ENCODE peak calls at places on chromosomes 7 and 10, in eight cellular contexts. W is dorsolateral prefrontal cortex, S is HEK293T, Z is heart right ventricle, G is body of pancreas, Q is hypothalamus, X is D341Med, E is KG1. U is an unnamed sample.

GRCh38 chr10:115964827-115965226 is 308.2 kb downstream of the GFRA1 start:
- DNase-seq in W (no peak), S (no peak), Z (no peak), G (no peak), Q (no peak), X (no peak), E (no peak), U (no peak)

GRCh38 chr10:81564143-81564542 is 310.9 kb upstream of the NRG3 start:
- DNase-seq in W (no peak), S (no peak), Z (no peak), G (no peak), Q (no peak), X (no peak), E (no peak), U (no peak)

GRCh38 chr7:90709501-90710465 is 113.7 kb downstream of the CDK14 start:
- DNase-seq in W (no peak), S (no peak), Z (peak), G (peak), Q (no peak), X (no peak), E (no peak), U (peak)

GRCh38 chr10:5013385-5013784 is 9.7 kb upstream of the AKR1C2 start:
- DNase-seq in W (no peak), S (no peak), Z (no peak), G (no peak), Q (no peak), X (no peak), E (no peak), U (no peak)

GRCh38 chr10:71325258-71325657 is 6.2 kb downstream of the SLC29A3 start:
- DNase-seq in W (no peak), S (no peak), Z (no peak), G (no peak), Q (no peak), X (no peak), E (no peak), U (no peak)

GRCh38 chr7:124059375-124059774 is 26.5 kb upstream of the TMEM229A start:
- DNase-seq in W (no peak), S (no peak), Z (no peak), G (no peak), Q (no peak), X (no peak), E (no peak), U (no peak)

GRCh38 chr10:7035111-7035761 is 375.6 kb downstream of the SFMBT2 start:
- DNase-seq in W (no peak), S (no peak), Z (no peak), G (no peak), Q (no peak), X (no peak), E (peak), U (no peak)

GRCh38 chr7:131769241-131769640 is 212.8 kb upstream of the PODXL start:
- DNase-seq in W (no peak), S (no peak), Z (no peak), G (no peak), Q (no peak), X (no peak), E (no peak), U (no peak)

GRCh38 chr7:97693586-97693985 is 38.3 kb upstream of the TAC1 start:
- DNase-seq in W (no peak), S (no peak), Z (no peak), G (no peak), Q (no peak), X (no peak), E (no peak), U (no peak)

GRCh38 chr7:112149734-112150133 is 56.5 kb downstream of the DOCK4 start:
- DNase-seq in W (no peak), S (no peak), Z (no peak), G (no peak), Q (no peak), X (no peak), E (no peak), U (no peak)

GRCh38 chr7:143492043-143492471 is 14.4 kb downstream of the TAS2R41 start:
- DNase-seq in W (no peak), S (no peak), Z (no peak), G (no peak), Q (no peak), X (no peak), E (no peak), U (no peak)

GRCh38 chr7:29555061-29555460 is 8.6 kb upstream of the PRR15 start:
- DNase-seq in W (no peak), S (no peak), Z (no peak), G (no peak), Q (no peak), X (no peak), E (no peak), U (no peak)

GRCh38 chr7:29563590-29564454 is at the start of gene PRR15:
- DNase-seq in W (peak), S (peak), Z (peak), G (peak), Q (no peak), X (peak), E (no peak), U (no peak)

GRCh38 chr10:88091490-88092061 is 228.2 kb downstream of the PTEN start:
- DNase-seq in W (no peak), S (no peak), Z (no peak), G (no peak), Q (no peak), X (no peak), E (no peak), U (peak)

GRCh38 chr10:113788604-113789083 is 37.2 kb downstream of the PLEKHS1 start:
- DNase-seq in W (no peak), S (no peak), Z (peak), G (peak), Q (no peak), X (no peak), E (no peak), U (no peak)

GRCh38 chr10:77070892-77071595 is 566.6 kb downstream of the KCNMA1 start:
- DNase-seq in W (no peak), S (no peak), Z (peak), G (no peak), Q (no peak), X (no peak), E (no peak), U (no peak)

GRCh38 chr10:79239275-79239779 is 107.9 kb upstream of the PPIF start:
- DNase-seq in W (peak), S (no peak), Z (no peak), G (peak), Q (no peak), X (no peak), E (no peak), U (no peak)

GRCh38 chr7:84017653-84018052 is 176.9 kb downstream of the SEMA3A start:
- DNase-seq in W (no peak), S (no peak), Z (no peak), G (no peak), Q (no peak), X (no peak), E (no peak), U (no peak)

GRCh38 chr10:69657866-69658265 is 27.8 kb downstream of the FAM241B start:
- DNase-seq in W (no peak), S (no peak), Z (no peak), G (no peak), Q (no peak), X (no peak), E (no peak), U (no peak)

GRCh38 chr10:95214369-95214768 is 20.3 kb downstream of the ACSM6 start:
- DNase-seq in W (no peak), S (no peak), Z (no peak), G (no peak), Q (no peak), X (no peak), E (no peak), U (no peak)

GRCh38 chr10:124742418-124743187 is 1.6 kb downstream of the FAM53B start:
- DNase-seq in W (no peak), S (peak), Z (no peak), G (no peak), Q (no peak), X (no peak), E (peak), U (no peak)

GRCh38 chr10:26746111-26746510 is 48.6 kb downstream of the PDSS1 start:
- DNase-seq in W (no peak), S (no peak), Z (no peak), G (no peak), Q (no peak), X (no peak), E (no peak), U (no peak)

GRCh38 chr10:68471063-68471585 is 649 bp downstream of the DNA2 start:
- DNase-seq in W (no peak), S (no peak), Z (no peak), G (no peak), Q (no peak), X (no peak), E (peak), U (no peak)

GRCh38 chr10:44920252-44920651 is 9.1 kb downstream of the TMEM72 start:
- DNase-seq in W (no peak), S (no peak), Z (no peak), G (no peak), Q (no peak), X (no peak), E (no peak), U (no peak)

GRCh38 chr7:79258826-79259225 is 194.6 kb downstream of the MAGI2 start:
- DNase-seq in W (no peak), S (no peak), Z (no peak), G (no peak), Q (no peak), X (no peak), E (no peak), U (no peak)

GRCh38 chr7:76236226-76236625 is 34.5 kb downstream of the SRRM3 start:
- DNase-seq in W (no peak), S (no peak), Z (no peak), G (no peak), Q (no peak), X (no peak), E (no peak), U (no peak)

GRCh38 chr7:79453558-79454324 is at the start of gene MAGI2:
- DNase-seq in W (peak), S (peak), Z (peak), G (peak), Q (peak), X (peak), E (no peak), U (no peak)

GRCh38 chr10:78907458-78908211 is 161.1 kb upstream of the ZMIZ1 start:
- DNase-seq in W (no peak), S (no peak), Z (no peak), G (no peak), Q (no peak), X (no peak), E (no peak), U (no peak)

GRCh38 chr10:71067098-71067760 is 145.1 kb upstream of the UNC5B start:
- DNase-seq in W (no peak), S (no peak), Z (no peak), G (no peak), Q (no peak), X (no peak), E (no peak), U (no peak)

GRCh38 chr7:158064631-158065030 is 523.0 kb downstream of the PTPRN2 start:
- DNase-seq in W (no peak), S (no peak), Z (no peak), G (no peak), Q (no peak), X (no peak), E (no peak), U (no peak)

GRCh38 chr7:106139253-106140251 is 27.4 kb upstream of the SYPL1 start:
- DNase-seq in W (no peak), S (peak), Z (peak), G (peak), Q (no peak), X (no peak), E (no peak), U (no peak)

GRCh38 chr10:17609523-17610079 is 7.6 kb downstream of the HACD1 start:
- DNase-seq in W (no peak), S (no peak), Z (no peak), G (no peak), Q (no peak), X (no peak), E (no peak), U (no peak)

GRCh38 chr10:48589266-48589665 is 15.6 kb downstream of the ARHGAP22 start:
- DNase-seq in W (no peak), S (no peak), Z (peak), G (no peak), Q (no peak), X (no peak), E (no peak), U (no peak)

GRCh38 chr7:21967500-21968099 is 21.9 kb upstream of the CDCA7L start:
- DNase-seq in W (no peak), S (no peak), Z (no peak), G (peak), Q (no peak), X (no peak), E (peak), U (peak)

GRCh38 chr7:47693161-47693740 is 111.3 kb upstream of the TNS3 start:
- DNase-seq in W (no peak), S (no peak), Z (no peak), G (no peak), Q (no peak), X (no peak), E (no peak), U (no peak)

U was measured in naive B cell.